ENCODE peak calls at places on chromosomes 4 and X, in six cellular contexts. H, K, N, O, X and J are unnamed samples.
A peak's percentile ranks its signal among the peaks of the same experiment; 100 is the strongest.

GRCh38 chrX:108250654-108251579 is 159.3 kb downstream of the ATG4A start:
- DNase-seq in H (peak; percentile 3), K (no peak), N (no peak), O (no peak), X (no peak), J (no peak)

GRCh38 chr4:74540193-74540592 is 95.3 kb downstream of the AREG start:
- DNase-seq in H (no peak), K (peak; percentile 72), N (no peak), O (no peak), X (no peak), J (no peak)

GRCh38 chr4:159002950-159003349 is 99.9 kb upstream of the RAPGEF2 start:
- DNase-seq in H (no peak), K (peak; percentile 79), N (no peak), O (no peak), X (no peak), J (no peak)

GRCh38 chr4:103370336-103370735 is 172.2 kb upstream of the CENPE start:
- DNase-seq in H (no peak), K (no peak), N (no peak), O (no peak), X (no peak), J (no peak)

GRCh38 chrX:123834116-123834515 is 25.7 kb upstream of the XIAP start:
- DNase-seq in H (no peak), K (no peak), N (no peak), O (no peak), X (no peak), J (no peak)

GRCh38 chrX:153633048-153633447 is 14.0 kb upstream of the DUSP9 start:
- DNase-seq in H (no peak), K (no peak), N (no peak), O (no peak), X (no peak), J (no peak)

GRCh38 chr4:98997176-98997575 is 1.7 kb downstream of the METAP1 start:
- DNase-seq in H (no peak), K (no peak), N (no peak), O (no peak), X (no peak), J (no peak)

GRCh38 chr4:189974056-189974455 is 33.4 kb downstream of the FRG1 start:
- DNase-seq in H (no peak), K (no peak), N (no peak), O (no peak), X (no peak), J (no peak)

GRCh38 chrX:110442631-110443030 is 84.0 kb downstream of the RTL9 start:
- DNase-seq in H (no peak), K (peak; percentile 11), N (no peak), O (peak; percentile 6), X (peak; percentile 61), J (peak; percentile 57)

GRCh38 chr4:56086561-56086960 is 137.8 kb downstream of the CEP135 start:
- DNase-seq in H (no peak), K (no peak), N (peak; percentile 46), O (no peak), X (no peak), J (no peak)

GRCh38 chr4:123477804-123478209 is 81.2 kb downstream of the SPRY1 start:
- DNase-seq in H (peak; percentile 28), K (peak; percentile 50), N (peak; percentile 10), O (no peak), X (peak; percentile 24), J (no peak)

GRCh38 chr4:1686440-1687036 is 2.4 kb upstream of the FAM53A start:
- DNase-seq in H (no peak), K (no peak), N (no peak), O (no peak), X (no peak), J (no peak)

GRCh38 chr4:1690698-1691097 is 6.6 kb upstream of the FAM53A start:
- DNase-seq in H (no peak), K (no peak), N (no peak), O (no peak), X (no peak), J (no peak)

GRCh38 chr4:1693131-1693896 is 9.2 kb upstream of the FAM53A start:
- DNase-seq in H (peak; percentile 67), K (peak; percentile 72), N (peak; percentile 77), O (peak; percentile 51), X (peak; percentile 77), J (peak; percentile 36)

GRCh38 chr4:1695913-1696312 is 11.8 kb upstream of the FAM53A start:
- DNase-seq in H (no peak), K (no peak), N (no peak), O (no peak), X (no peak), J (no peak)

GRCh38 chr4:1691737-1692373 is 7.7 kb upstream of the FAM53A start:
- DNase-seq in H (no peak), K (no peak), N (no peak), O (no peak), X (no peak), J (no peak)
- TF ChIP-seq POLR2A in H (no peak), K (no peak), N (no peak), O (no peak), X (no peak), J (no peak)

DNA sequence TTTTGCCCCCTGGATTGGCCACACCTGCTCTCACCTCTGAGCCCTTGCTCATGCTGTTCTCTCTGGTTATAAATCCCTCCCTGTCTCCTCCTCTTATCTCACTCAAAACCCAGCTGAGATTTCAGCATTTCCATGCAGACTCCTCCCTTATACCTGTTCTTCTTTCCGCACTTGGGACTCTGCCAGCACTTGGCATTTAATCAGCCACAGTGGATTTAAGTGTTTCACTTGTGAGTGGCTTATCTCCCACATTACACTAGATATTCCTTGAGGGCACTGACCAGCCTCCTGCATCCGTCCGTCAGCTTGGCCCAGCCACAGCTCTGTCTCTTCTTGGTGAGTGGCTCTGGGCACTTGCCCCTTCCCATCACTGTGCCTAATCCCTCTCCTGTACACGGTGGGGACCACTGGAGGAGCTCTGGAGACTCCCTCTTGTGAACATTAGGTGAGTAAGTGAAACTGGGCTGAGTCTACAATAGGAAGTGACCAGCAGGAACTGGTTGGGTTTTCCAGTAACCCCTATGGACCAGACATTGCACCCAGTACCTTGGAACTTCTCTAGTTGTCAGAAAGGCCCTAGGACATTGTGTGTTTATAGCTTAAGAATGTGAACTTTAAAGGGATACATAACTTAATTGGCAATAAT is 19.9 kb downstream of the FGFBP1 start:
- DNase-seq in H (no peak), K (no peak), N (peak; percentile 63), O (no peak), X (peak; percentile 35), J (no peak)
- TF ChIP-seq POLR2A in H (no peak), K (no peak), N (no peak), O (no peak), X (no peak), J (no peak)

GRCh38 chr4:53366301-53366716 is 448 bp upstream of the SCFD2 start:
- DNase-seq in H (no peak), K (no peak), N (no peak), O (no peak), X (no peak), J (no peak)

GRCh38 chr4:53364624-53365023 is 1.2 kb downstream of the SCFD2 start:
- DNase-seq in H (no peak), K (no peak), N (no peak), O (no peak), X (no peak), J (no peak)

GRCh38 chr4:53362093-53362492 is 3.8 kb downstream of the SCFD2 start:
- DNase-seq in H (no peak), K (no peak), N (no peak), O (no peak), X (no peak), J (no peak)

GRCh38 chr4:53365121-53365485 is 758 bp downstream of the SCFD2 start:
- DNase-seq in H (no peak), K (peak; percentile 27), N (no peak), O (no peak), X (peak; percentile 7), J (peak; percentile 12)

GRCh38 chr4:53365486-53366300 is at the start of gene SCFD2:
- DNase-seq in H (peak; percentile 98), K (peak; percentile 97), N (peak; percentile 99), O (peak; percentile 77), X (peak; percentile 99), J (peak; percentile 78)
- TF ChIP-seq POLR2A in H (no peak), K (peak; percentile 36), N (no peak), O (peak; percentile 83), X (peak; percentile 43), J (peak; percentile 55)

GRCh38 chr4:24794916-24795665 is at the start of gene SOD3:
- DNase-seq in H (peak; percentile 88), K (peak; percentile 86), N (peak; percentile 82), O (no peak), X (peak; percentile 92), J (peak; percentile 78)
- TF ChIP-seq POLR2A in H (no peak), K (no peak), N (peak; percentile 72), O (no peak), X (peak; percentile 92), J (peak; percentile 67)

GRCh38 chr4:152936446-152937279 is 540 bp downstream of the FHDC1 start:
- DNase-seq in H (peak; percentile 12), K (peak; percentile 16), N (peak; percentile 56), O (peak; percentile 39), X (peak; percentile 25), J (peak; percentile 38)
- TF ChIP-seq POLR2A in H (no peak), K (no peak), N (peak; percentile 18), O (no peak), X (no peak), J (no peak)

GRCh38 chrX:7925867-7926472 is 1.2 kb downstream of the PNPLA4 start:
- DNase-seq in H (peak; percentile 15), K (peak; percentile 63), N (peak; percentile 64), O (peak; percentile 6), X (peak; percentile 53), J (peak; percentile 2)

GRCh38 chrX:7926914-7927258 is 327 bp downstream of the PNPLA4 start:
- DNase-seq in H (no peak), K (no peak), N (no peak), O (no peak), X (no peak), J (no peak)

GRCh38 chrX:7921750-7922149 is 5.5 kb downstream of the PNPLA4 start:
- DNase-seq in H (no peak), K (no peak), N (no peak), O (no peak), X (no peak), J (no peak)

GRCh38 chrX:7926501-7926900 is 712 bp downstream of the PNPLA4 start:
- DNase-seq in H (no peak), K (peak; percentile 0), N (no peak), O (no peak), X (no peak), J (no peak)

GRCh38 chrX:7927259-7928167 is at the start of gene PNPLA4:
- DNase-seq in H (peak; percentile 73), K (peak; percentile 64), N (peak; percentile 93), O (peak; percentile 56), X (peak; percentile 85), J (peak; percentile 23)
- TF ChIP-seq POLR2A in H (no peak), K (peak; percentile 48), N (peak; percentile 76), O (peak; percentile 86), X (peak; percentile 74), J (peak; percentile 57)